ENCODE peak calls at places on chromosomes 7 and 10, in eight cellular contexts. One of them, this sample, is unnamed.

GRCh38 chr7:149720372-149721083 is 52.9 kb downstream of the ZNF467 start:
- DNase-seq in HCT116: no peak
- DNase-seq in prostate gland: peak; percentile 42
- DNase-seq in HepG2: peak; percentile 78
- DNase-seq in GM23338: no peak
- DNase-seq in vagina: no peak
- DNase-seq in sigmoid colon: peak; percentile 79
- DNase-seq in stomach: peak; percentile 86
- DNase-seq in this sample: no peak

GRCh38 chr7:78345979-78346378 is 547.4 kb downstream of the PHTF2 start:
- DNase-seq in sigmoid colon: no peak
- DNase-seq in HCT116: no peak
- DNase-seq in GM23338: no peak
- DNase-seq in prostate gland: no peak
- DNase-seq in stomach: peak; percentile 61
- DNase-seq in vagina: no peak
- DNase-seq in HepG2: no peak
- DNase-seq in this sample: no peak

GRCh38 chr10:96255569-96256335 is 15.6 kb downstream of the BLNK start:
- DNase-seq in vagina: peak; percentile 47
- DNase-seq in sigmoid colon: no peak
- DNase-seq in HCT116: no peak
- DNase-seq in GM23338: no peak
- DNase-seq in HepG2: no peak
- DNase-seq in stomach: no peak
- DNase-seq in prostate gland: no peak
- DNase-seq in this sample: no peak

GRCh38 chr10:73017955-73018480 is 63.4 kb upstream of the PLA2G12B start:
- DNase-seq in sigmoid colon: no peak
- DNase-seq in HCT116: no peak
- DNase-seq in HepG2: no peak
- DNase-seq in GM23338: no peak
- DNase-seq in vagina: no peak
- DNase-seq in stomach: no peak
- DNase-seq in prostate gland: no peak
- DNase-seq in this sample: no peak

GRCh38 chr10:62306663-62307062 is 38.0 kb upstream of the RTKN2 start:
- DNase-seq in HCT116: no peak
- DNase-seq in sigmoid colon: no peak
- DNase-seq in vagina: no peak
- DNase-seq in stomach: no peak
- DNase-seq in prostate gland: no peak
- DNase-seq in HepG2: no peak
- DNase-seq in GM23338: peak; percentile 16
- DNase-seq in this sample: no peak

GRCh38 chr7:150514748-150515222 is at the start of gene GIMAP7:
- DNase-seq in sigmoid colon: no peak
- DNase-seq in vagina: no peak
- DNase-seq in HepG2: no peak
- DNase-seq in GM23338: no peak
- DNase-seq in stomach: no peak
- DNase-seq in prostate gland: no peak
- DNase-seq in HCT116: no peak
- DNase-seq in this sample: no peak

GRCh38 chr7:87564290-87564963 is 36.3 kb downstream of the ABCB1 start:
- DNase-seq in prostate gland: no peak
- DNase-seq in vagina: no peak
- DNase-seq in HCT116: peak; percentile 38
- DNase-seq in stomach: peak; percentile 26
- DNase-seq in sigmoid colon: no peak
- DNase-seq in GM23338: peak; percentile 77
- DNase-seq in HepG2: peak; percentile 20
- DNase-seq in this sample: no peak

GRCh38 chr10:73772280-73773151 is 9.3 kb upstream of the CHCHD1 start:
- DNase-seq in GM23338: peak; percentile 83
- DNase-seq in sigmoid colon: peak; percentile 90
- DNase-seq in prostate gland: peak; percentile 61
- DNase-seq in stomach: peak; percentile 80
- DNase-seq in vagina: peak; percentile 90
- DNase-seq in HepG2: peak; percentile 41
- DNase-seq in HCT116: peak; percentile 52
- DNase-seq in this sample: peak; percentile 75

GRCh38 chr10:43340619-43341018 is 30.8 kb upstream of the FXYD4 start:
- DNase-seq in sigmoid colon: no peak
- DNase-seq in HepG2: no peak
- DNase-seq in stomach: peak; percentile 61
- DNase-seq in vagina: no peak
- DNase-seq in prostate gland: peak; percentile 56
- DNase-seq in GM23338: no peak
- DNase-seq in HCT116: peak; percentile 65
- DNase-seq in this sample: no peak

DNA sequence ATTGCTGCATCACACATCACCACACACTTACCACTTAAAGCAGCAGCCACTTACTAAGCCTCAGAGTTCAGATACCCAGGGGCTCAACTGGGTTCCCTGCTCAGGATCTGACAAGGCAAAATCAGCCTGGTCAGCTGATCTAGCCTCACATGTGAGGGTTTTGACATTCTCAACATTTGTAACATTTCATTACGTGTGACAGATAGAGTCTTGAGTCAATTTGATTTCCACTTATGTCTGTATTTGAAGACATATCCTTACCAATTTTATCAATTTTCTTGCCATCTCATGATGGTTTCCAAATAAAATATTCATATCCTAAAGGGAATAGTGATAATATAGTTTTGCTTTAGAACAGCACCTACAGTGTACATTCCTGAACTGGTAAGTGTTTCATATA is 494.7 kb upstream of the PFKP start:
- DNase-seq in vagina: no peak
- DNase-seq in HepG2: no peak
- DNase-seq in stomach: no peak
- DNase-seq in HCT116: no peak
- DNase-seq in GM23338: no peak
- DNase-seq in sigmoid colon: no peak
- DNase-seq in prostate gland: no peak
- DNase-seq in this sample: no peak
- TF ChIP-seq POLR2AphosphoS5 in vagina: no peak
- TF ChIP-seq POLR2AphosphoS5 in HepG2: no peak
- TF ChIP-seq POLR2AphosphoS5 in stomach: no peak
- TF ChIP-seq POLR2AphosphoS5 in HCT116: no peak
- TF ChIP-seq POLR2AphosphoS5 in GM23338: no peak
- TF ChIP-seq POLR2AphosphoS5 in sigmoid colon: no peak
- TF ChIP-seq POLR2AphosphoS5 in prostate gland: no peak
- TF ChIP-seq POLR2AphosphoS5 in this sample: no peak

DNA sequence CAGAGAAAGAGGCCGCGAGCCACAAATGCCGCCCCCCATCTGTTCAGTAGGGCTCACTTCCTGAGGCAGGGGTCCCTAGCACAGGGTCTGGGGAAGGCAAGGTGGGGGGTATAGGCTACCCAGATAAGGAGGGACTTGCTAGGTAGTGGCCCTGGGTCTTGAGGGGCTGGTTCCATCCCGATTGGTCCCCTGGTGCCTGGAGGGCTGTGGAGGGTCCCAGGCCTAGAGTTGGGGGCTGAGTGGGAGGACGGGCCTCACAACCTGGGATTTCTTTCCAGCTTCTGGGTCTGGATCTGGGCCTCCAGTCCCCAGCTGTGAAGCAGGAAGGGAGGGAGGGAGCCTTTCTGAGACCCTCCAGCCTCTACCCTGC is 75.1 kb upstream of the EN2 start:
- DNase-seq in HepG2: no peak
- DNase-seq in GM23338: no peak
- DNase-seq in vagina: no peak
- DNase-seq in stomach: no peak
- DNase-seq in prostate gland: no peak
- DNase-seq in HCT116: no peak
- DNase-seq in sigmoid colon: no peak
- DNase-seq in this sample: no peak
- H3K27me3 ChIP-seq in HepG2: peaks cover 85% of the 10 kb centered on the region
- H3K27me3 ChIP-seq in GM23338: peaks cover 74% of the 10 kb centered on the region
- H3K27me3 ChIP-seq in vagina: peaks cover 16% of the 10 kb centered on the region
- H3K27me3 ChIP-seq in stomach: peaks cover 99% of the 10 kb centered on the region
- H3K27me3 ChIP-seq in prostate gland: peaks cover 41% of the 10 kb centered on the region
- H3K27me3 ChIP-seq in HCT116: peaks cover 18% of the 10 kb centered on the region
- H3K27me3 ChIP-seq in sigmoid colon: peaks cover 50% of the 10 kb centered on the region
- H3K27me3 ChIP-seq in this sample: peaks cover 51% of the 10 kb centered on the region

GRCh38 chr7:135320277-135320676 is 86.6 kb downstream of the STRA8 start:
- DNase-seq in HepG2: no peak
- DNase-seq in sigmoid colon: peak; percentile 82
- DNase-seq in GM23338: no peak
- DNase-seq in prostate gland: peak; percentile 31
- DNase-seq in vagina: no peak
- DNase-seq in HCT116: no peak
- DNase-seq in stomach: peak; percentile 79
- DNase-seq in this sample: no peak
- TF ChIP-seq POLR2AphosphoS5 in HepG2: no peak
- TF ChIP-seq POLR2AphosphoS5 in sigmoid colon: no peak
- TF ChIP-seq POLR2AphosphoS5 in GM23338: no peak
- TF ChIP-seq POLR2AphosphoS5 in prostate gland: no peak
- TF ChIP-seq POLR2AphosphoS5 in vagina: no peak
- TF ChIP-seq POLR2AphosphoS5 in HCT116: no peak
- TF ChIP-seq POLR2AphosphoS5 in stomach: no peak
- TF ChIP-seq POLR2AphosphoS5 in this sample: no peak

DNA sequence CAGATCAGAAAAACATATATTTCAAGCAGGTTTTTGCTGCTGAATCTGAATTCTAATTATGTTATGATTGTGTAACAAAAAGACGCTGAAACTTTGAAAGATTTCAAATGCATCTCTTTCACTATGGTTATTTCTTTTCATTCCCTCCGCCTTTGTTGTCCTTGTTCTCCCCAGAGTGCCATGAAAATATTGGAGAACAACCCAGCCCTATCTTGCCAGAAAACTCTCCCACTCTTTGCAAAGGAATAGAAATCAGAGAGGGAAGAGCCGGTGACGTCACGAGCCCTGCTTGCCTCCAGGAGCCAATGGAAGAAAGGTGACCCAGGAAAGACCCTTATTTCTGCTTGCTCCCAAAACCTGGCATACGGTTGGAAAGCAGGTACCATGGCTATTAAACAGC is 3.4 kb downstream of the GFRA1 start:
- DNase-seq in GM23338: peak; percentile 15
- DNase-seq in prostate gland: no peak
- DNase-seq in HepG2: no peak
- DNase-seq in stomach: no peak
- DNase-seq in HCT116: no peak
- DNase-seq in sigmoid colon: no peak
- DNase-seq in vagina: no peak
- DNase-seq in this sample: no peak
- H3K27me3 ChIP-seq in GM23338: peaks cover 83% of the 10 kb centered on the region
- H3K27me3 ChIP-seq in prostate gland: peaks cover 23% of the 10 kb centered on the region
- H3K27me3 ChIP-seq in HepG2: peaks cover 32% of the 10 kb centered on the region
- H3K27me3 ChIP-seq in stomach: peaks cover 53% of the 10 kb centered on the region
- H3K27me3 ChIP-seq in HCT116: peaks cover 34% of the 10 kb centered on the region
- H3K27me3 ChIP-seq in sigmoid colon: peaks cover 19% of the 10 kb centered on the region
- H3K27me3 ChIP-seq in vagina: no peaks in the 10 kb centered on the region
- H3K27me3 ChIP-seq in this sample: peaks cover 35% of the 10 kb centered on the region

GRCh38 chr7:130985361-130985760 is 251.4 kb upstream of the KLF14 start:
- DNase-seq in prostate gland: no peak
- DNase-seq in vagina: no peak
- DNase-seq in GM23338: no peak
- DNase-seq in HCT116: no peak
- DNase-seq in sigmoid colon: no peak
- DNase-seq in HepG2: no peak
- DNase-seq in stomach: no peak
- DNase-seq in this sample: no peak

GRCh38 chr7:130987092-130987491 is 253.1 kb upstream of the KLF14 start:
- DNase-seq in vagina: no peak
- DNase-seq in HCT116: no peak
- DNase-seq in sigmoid colon: no peak
- DNase-seq in stomach: no peak
- DNase-seq in HepG2: peak; percentile 37
- DNase-seq in GM23338: peak; percentile 16
- DNase-seq in prostate gland: no peak
- DNase-seq in this sample: no peak

GRCh38 chr7:130982651-130983050 is 248.6 kb upstream of the KLF14 start:
- DNase-seq in vagina: no peak
- DNase-seq in HCT116: no peak
- DNase-seq in sigmoid colon: no peak
- DNase-seq in GM23338: no peak
- DNase-seq in prostate gland: no peak
- DNase-seq in HepG2: no peak
- DNase-seq in stomach: no peak
- DNase-seq in this sample: no peak

GRCh38 chr7:130986271-130986690 is 252.3 kb upstream of the KLF14 start:
- DNase-seq in stomach: no peak
- DNase-seq in HepG2: no peak
- DNase-seq in vagina: no peak
- DNase-seq in HCT116: no peak
- DNase-seq in sigmoid colon: no peak
- DNase-seq in prostate gland: no peak
- DNase-seq in GM23338: no peak
- DNase-seq in this sample: no peak

GRCh38 chr7:130982160-130982638 is 248.2 kb upstream of the KLF14 start:
- DNase-seq in vagina: no peak
- DNase-seq in prostate gland: no peak
- DNase-seq in HepG2: peak; percentile 56
- DNase-seq in stomach: no peak
- DNase-seq in GM23338: peak; percentile 87
- DNase-seq in sigmoid colon: no peak
- DNase-seq in HCT116: no peak
- DNase-seq in this sample: peak; percentile 10
- TF ChIP-seq POLR2AphosphoS5 in vagina: no peak
- TF ChIP-seq POLR2AphosphoS5 in prostate gland: peak; percentile 48
- TF ChIP-seq POLR2AphosphoS5 in HepG2: no peak
- TF ChIP-seq POLR2AphosphoS5 in stomach: no peak
- TF ChIP-seq POLR2AphosphoS5 in GM23338: no peak
- TF ChIP-seq POLR2AphosphoS5 in sigmoid colon: no peak
- TF ChIP-seq POLR2AphosphoS5 in HCT116: peak; percentile 21
- TF ChIP-seq POLR2AphosphoS5 in this sample: no peak

GRCh38 chr10:100664509-100664908 is 80.9 kb upstream of the PAX2 start:
- DNase-seq in prostate gland: no peak
- DNase-seq in vagina: no peak
- DNase-seq in GM23338: no peak
- DNase-seq in stomach: no peak
- DNase-seq in HCT116: no peak
- DNase-seq in HepG2: no peak
- DNase-seq in sigmoid colon: no peak
- DNase-seq in this sample: no peak

GRCh38 chr10:100660945-100661344 is 84.4 kb upstream of the PAX2 start:
- DNase-seq in GM23338: no peak
- DNase-seq in prostate gland: no peak
- DNase-seq in stomach: no peak
- DNase-seq in vagina: no peak
- DNase-seq in sigmoid colon: no peak
- DNase-seq in HepG2: no peak
- DNase-seq in HCT116: no peak
- DNase-seq in this sample: no peak

GRCh38 chr10:100662067-100662466 is 83.3 kb upstream of the PAX2 start:
- DNase-seq in sigmoid colon: no peak
- DNase-seq in stomach: no peak
- DNase-seq in vagina: no peak
- DNase-seq in HepG2: no peak
- DNase-seq in GM23338: no peak
- DNase-seq in HCT116: no peak
- DNase-seq in prostate gland: no peak
- DNase-seq in this sample: no peak

GRCh38 chr10:100659361-100660098 is 85.9 kb upstream of the PAX2 start:
- DNase-seq in HepG2: no peak
- DNase-seq in sigmoid colon: no peak
- DNase-seq in vagina: no peak
- DNase-seq in GM23338: peak; percentile 73
- DNase-seq in prostate gland: no peak
- DNase-seq in HCT116: no peak
- DNase-seq in stomach: no peak
- DNase-seq in this sample: no peak

GRCh38 chr10:100661546-100661945 is 83.8 kb upstream of the PAX2 start:
- DNase-seq in HCT116: no peak
- DNase-seq in sigmoid colon: no peak
- DNase-seq in prostate gland: no peak
- DNase-seq in vagina: no peak
- DNase-seq in HepG2: no peak
- DNase-seq in stomach: no peak
- DNase-seq in GM23338: no peak
- DNase-seq in this sample: no peak
- H3K27me3 ChIP-seq in HCT116: no peaks in the 10 kb centered on the region
- H3K27me3 ChIP-seq in sigmoid colon: peaks cover 26% of the 10 kb centered on the region
- H3K27me3 ChIP-seq in prostate gland: peaks cover 41% of the 10 kb centered on the region
- H3K27me3 ChIP-seq in vagina: peaks cover 15% of the 10 kb centered on the region
- H3K27me3 ChIP-seq in HepG2: peaks cover 53% of the 10 kb centered on the region
- H3K27me3 ChIP-seq in stomach: peaks cover 100% of the 10 kb centered on the region
- H3K27me3 ChIP-seq in GM23338: peaks cover 80% of the 10 kb centered on the region
- H3K27me3 ChIP-seq in this sample: peaks cover 48% of the 10 kb centered on the region